ENCODE peak calls at places on chromosomes 6 and 20, in four cellular contexts. X is H1, J is SK-N-SH, I is GM12878. D is an unnamed sample.

GRCh38 chr20:884983-885952 is 30.9 kb downstream of the ANGPT4 start:
- DNase-seq in X (peak), I (no peak), J (no peak), D (no peak)

GRCh38 chr20:15789083-15789482 is 784.2 kb downstream of the KIF16B start:
- DNase-seq in X (no peak), J (no peak), I (no peak), D (no peak)

GRCh38 chr6:33620158-33620583 is 951 bp upstream of the ITPR3 start:
- DNase-seq in J (peak), X (peak), I (no peak), D (no peak)

GRCh38 chr6:51619042-51619799 is 468.2 kb downstream of the PKHD1 start:
- DNase-seq in X (no peak), J (no peak), I (no peak), D (no peak)

GRCh38 chr6:109296305-109296915 is 85.9 kb downstream of the CD164 start:
- DNase-seq in J (no peak), I (no peak), X (no peak), D (no peak)

GRCh38 chr6:148146717-148147116 is 195.9 kb upstream of the SASH1 start:
- DNase-seq in X (no peak), I (no peak), J (no peak), D (no peak)

GRCh38 chr6:16760536-16761468 is at the start of gene ATXN1:
- DNase-seq in X (peak), J (peak), I (no peak), D (peak)

GRCh38 chr6:27161946-27162603 is 85.4 kb upstream of the PRSS16 start:
- DNase-seq in X (peak), I (no peak), J (peak), D (no peak)

GRCh38 chr6:122790740-122791679 is 2.0 kb downstream of the SMPDL3A start:
- DNase-seq in J (no peak), X (no peak), I (no peak), D (no peak)

GRCh38 chr6:18997375-18997826 is 610.3 kb downstream of the RNF144B start:
- DNase-seq in J (peak), X (peak), I (no peak), D (peak)

GRCh38 chr6:4987427-4987826 is 16.4 kb downstream of the RPP40 start:
- DNase-seq in I (no peak), J (no peak), X (no peak), D (no peak)

GRCh38 chr6:24547243-24547642 is 52.5 kb downstream of the ALDH5A1 start:
- DNase-seq in I (no peak), X (peak), J (no peak), D (no peak)

GRCh38 chr20:528923-529594 is 14.5 kb downstream of the CSNK2A1 start:
- DNase-seq in X (no peak), J (no peak), I (no peak), D (peak)

GRCh38 chr6:163415620-163416379 is 1.3 kb downstream of the QKI start:
- DNase-seq in J (peak), I (peak), X (no peak), D (peak)

GRCh38 chr6:141088171-141088570 is 1044.6 kb upstream of the GJE1 start:
- DNase-seq in I (no peak), X (no peak), J (no peak), D (no peak)

GRCh38 chr6:16903470-16903869 is 142.2 kb upstream of the ATXN1 start:
- DNase-seq in X (no peak), I (no peak), J (no peak), D (no peak)

GRCh38 chr6:16979677-16980076 is 122.2 kb upstream of the STMND1 start:
- DNase-seq in J (no peak), X (no peak), I (no peak), D (no peak)

DNA sequence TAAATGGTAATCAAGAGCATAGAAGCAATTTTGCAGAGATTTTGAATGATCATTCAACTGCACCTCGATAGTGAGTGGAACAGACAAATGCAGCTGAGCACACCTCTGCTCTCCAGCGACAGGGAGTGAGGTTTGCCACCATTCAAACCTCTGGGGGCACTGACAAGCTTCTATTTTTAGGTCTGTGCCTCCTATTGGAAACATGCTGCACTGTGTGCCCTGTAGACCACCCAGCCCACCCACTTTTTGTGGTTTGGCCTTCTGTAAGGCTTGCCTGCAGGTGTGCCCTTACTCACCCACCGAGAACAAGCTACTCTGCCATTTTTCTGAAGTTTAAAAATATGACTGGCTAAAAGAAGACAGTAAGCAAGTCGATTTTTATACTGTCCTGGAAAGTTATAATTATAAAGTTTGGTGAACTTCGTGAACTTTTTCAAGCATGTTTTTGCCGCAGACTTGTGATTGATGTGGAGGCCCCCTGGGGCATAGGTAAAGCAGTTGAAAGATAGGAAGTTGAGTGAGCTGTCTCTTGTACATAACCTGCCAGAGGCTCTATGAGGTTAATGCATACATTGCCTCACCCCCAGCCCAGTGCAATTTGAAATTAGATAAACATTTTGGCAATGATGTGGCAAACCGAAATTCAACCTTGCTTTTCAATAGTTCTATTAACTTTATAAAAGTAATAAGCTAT is 53.8 kb downstream of the ADGRG6 start:
- DNase-seq in J (no peak), X (no peak), I (no peak), D (no peak)
- H3K4me3 ChIP-seq in J (no peak), X (no peak), I (no peak), D (no peak)

GRCh38 chr6:12258591-12258990 is 31.6 kb upstream of the EDN1 start:
- DNase-seq in I (no peak), X (no peak), J (no peak), D (no peak)
- TF ChIP-seq MAX in I (no peak), X (no peak), J (no peak), D (no peak)

GRCh38 chr6:89314692-89315091 is 407 bp downstream of the GABRR2 start:
- DNase-seq in X (no peak), J (no peak), I (no peak), D (no peak)

GRCh38 chr6:89311530-89311852 is 3.6 kb downstream of the GABRR2 start:
- DNase-seq in X (no peak), J (no peak), I (no peak), D (no peak)

GRCh38 chr6:89311853-89312531 is 3.1 kb downstream of the GABRR2 start:
- DNase-seq in I (no peak), J (no peak), X (peak), D (no peak)

GRCh38 chr6:89310929-89311328 is 4.2 kb downstream of the GABRR2 start:
- DNase-seq in I (no peak), J (no peak), X (no peak), D (no peak)

DNA sequence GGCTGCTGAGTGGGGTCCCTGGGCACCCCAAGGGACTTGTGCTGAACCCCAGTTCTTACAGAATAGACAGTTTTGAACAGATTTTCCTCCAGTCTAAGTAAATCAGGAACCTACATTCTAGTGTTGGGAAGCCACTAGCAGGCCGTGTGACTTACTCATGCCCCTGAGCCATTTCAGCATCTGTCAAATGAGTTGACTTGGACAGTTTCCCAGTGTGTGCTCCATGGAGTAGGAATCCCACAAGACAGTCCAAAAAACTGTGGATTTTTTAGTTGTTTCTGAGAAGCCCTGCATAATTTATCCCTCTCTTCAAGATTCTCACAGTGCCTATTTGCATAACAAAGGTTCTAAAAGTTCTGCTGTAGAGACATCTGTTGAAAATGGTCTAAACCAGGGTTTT is 2.1 kb downstream of the GABRR2 start:
- DNase-seq in I (no peak), J (peak), X (no peak), D (no peak)
- H3K4me3 ChIP-seq in I (no peak), J (no peak), X (no peak), D (no peak)

GRCh38 chr20:62898970-62899632 is 27.2 kb downstream of the DIDO1 start:
- DNase-seq in I (no peak), X (no peak), J (no peak), D (no peak)
- TF ChIP-seq MAX in I (no peak), X (no peak), J (no peak), D (no peak)

GRCh38 chr6:41027251-41027650 is 11.8 kb downstream of the UNC5CL start:
- DNase-seq in J (no peak), X (no peak), I (no peak), D (no peak)
- H3K4me3 ChIP-seq in J (no peak), X (peak), I (no peak), D (peak)

GRCh38 chr6:53240763-53241162 is 92.1 kb upstream of the GCM1 start:
- DNase-seq in J (no peak), I (no peak), X (no peak), D (no peak)
- TF ChIP-seq MAX in J (no peak), I (no peak), X (no peak), D (no peak)

DNA sequence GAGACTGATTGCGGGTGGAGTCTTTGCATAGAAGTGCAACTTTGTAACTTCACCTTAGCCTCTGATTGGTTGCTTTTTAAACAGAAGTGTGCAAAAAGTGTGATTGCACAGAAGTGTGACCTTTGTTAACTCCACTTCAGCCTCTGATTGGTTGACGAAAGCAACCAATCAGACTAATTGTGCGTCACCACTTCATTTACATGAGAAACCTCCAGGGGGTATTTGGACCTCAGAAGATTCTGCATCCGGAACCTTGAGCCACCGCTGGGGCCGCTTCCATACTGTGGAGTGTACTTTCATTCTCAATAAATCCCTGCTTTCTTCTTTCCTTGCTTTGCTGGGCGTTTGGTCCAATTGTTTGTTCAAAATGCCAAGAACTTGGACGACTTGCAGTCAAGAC is 1.6 kb upstream of the HECA start:
- DNase-seq in X (no peak), J (no peak), I (no peak), D (no peak)
- H3K4me3 ChIP-seq in X (no peak), J (peak), I (no peak), D (no peak)

GRCh38 chr6:3619800-3620199 is 131.7 kb downstream of the PXDC1 start:
- DNase-seq in X (no peak), J (no peak), I (no peak), D (no peak)

GRCh38 chr6:3619201-3619600 is 132.3 kb downstream of the PXDC1 start:
- DNase-seq in J (no peak), I (no peak), X (peak), D (no peak)

GRCh38 chr6:3621411-3621810 is 130.1 kb downstream of the PXDC1 start:
- DNase-seq in J (no peak), X (no peak), I (no peak), D (no peak)

GRCh38 chr6:3620937-3621336 is 130.6 kb downstream of the PXDC1 start:
- DNase-seq in I (no peak), J (no peak), X (no peak), D (no peak)

DNA sequence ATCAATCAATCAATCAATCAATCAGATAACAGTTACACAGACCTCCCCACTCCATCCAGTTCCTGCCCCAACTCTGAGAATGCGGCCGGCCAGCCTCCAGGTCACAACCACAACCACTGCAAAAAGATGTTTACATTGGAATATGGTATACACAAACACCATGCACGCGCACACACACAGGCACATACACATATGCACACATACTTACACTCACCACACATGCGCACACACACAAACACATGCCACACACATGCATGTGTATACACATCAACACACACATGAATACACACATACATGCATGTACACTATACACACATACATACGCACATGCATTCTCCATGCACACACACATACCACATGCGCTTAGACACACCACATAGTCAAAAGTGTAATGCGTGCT is 131.1 kb downstream of the PXDC1 start:
- DNase-seq in J (no peak), I (no peak), X (no peak), D (no peak)
- TF ChIP-seq MAX in J (no peak), I (no peak), X (no peak), D (no peak)

D was measured in A549.